ENCODE peak calls at places on chromosome 1, in nine cellular contexts. M, L, F, B, S, D, Q, U and P are unnamed samples. For H3K27me3, the result is how much of the 10 kb centered on the place peaks cover.

GRCh38 chr1:16393255-16394177 is 26.5 kb downstream of the SZRD1 start:
- DNase-seq in M (peak), L (no peak), F (no peak), B (no peak), S (peak), D (no peak), Q (no peak), U (no peak), P (no peak)

GRCh38 chr1:184160942-184161698 is 109.6 kb downstream of the TSEN15 start:
- DNase-seq in M (peak), L (no peak), F (peak), B (no peak), S (peak), D (no peak), Q (no peak), U (peak), P (no peak)

GRCh38 chr1:31798433-31799195 is 17.2 kb downstream of the SPOCD1 start:
- DNase-seq in M (no peak), L (peak), F (no peak), B (peak), S (peak), D (peak), Q (peak), U (no peak), P (no peak)

GRCh38 chr1:30575066-30575465 is 148.3 kb downstream of the MATN1 start:
- DNase-seq in M (no peak), L (no peak), F (no peak), B (no peak), S (no peak), D (no peak), Q (no peak), U (no peak), P (no peak)

GRCh38 chr1:85351202-85351828 is 74.9 kb upstream of the BCL10 start:
- DNase-seq in M (no peak), L (no peak), F (no peak), B (no peak), S (no peak), D (no peak), Q (no peak), U (no peak), P (no peak)

GRCh38 chr1:1426961-1427934 is 6.2 kb upstream of the ANKRD65 start:
- DNase-seq in M (no peak), L (no peak), F (no peak), B (no peak), S (no peak), D (no peak), Q (no peak), U (no peak), P (no peak)

GRCh38 chr1:29122662-29122986 is 1.1 kb downstream of the TMEM200B start:
- DNase-seq in M (no peak), L (no peak), F (peak), B (peak), S (peak), D (peak), Q (peak), U (no peak), P (peak)

GRCh38 chr1:71023515-71023914 is 24.1 kb downstream of the PTGER3 start:
- DNase-seq in M (no peak), L (no peak), F (no peak), B (no peak), S (no peak), D (no peak), Q (no peak), U (no peak), P (no peak)

GRCh38 chr1:93829061-93829460 is 49.9 kb downstream of the DNTTIP2 start:
- DNase-seq in M (no peak), L (no peak), F (no peak), B (no peak), S (no peak), D (no peak), Q (no peak), U (no peak), P (no peak)

GRCh38 chr1:203353486-203353885 is 2.6 kb upstream of the FMOD start:
- DNase-seq in M (no peak), L (peak), F (no peak), B (no peak), S (no peak), D (no peak), Q (no peak), U (no peak), P (no peak)

GRCh38 chr1:22824975-22825374 is 114.3 kb downstream of the EPHB2 start:
- DNase-seq in M (no peak), L (no peak), F (no peak), B (no peak), S (no peak), D (no peak), Q (no peak), U (no peak), P (no peak)

GRCh38 chr1:15328245-15328784 is 81.3 kb downstream of the FHAD1 start:
- DNase-seq in M (no peak), L (no peak), F (no peak), B (no peak), S (no peak), D (no peak), Q (no peak), U (no peak), P (no peak)

GRCh38 chr1:162856260-162856659 is 4.7 kb downstream of the CCDC190 start:
- DNase-seq in M (no peak), L (peak), F (no peak), B (peak), S (peak), D (no peak), Q (no peak), U (no peak), P (no peak)

GRCh38 chr1:67843335-67843734 is 10.1 kb upstream of the GNG12 start:
- DNase-seq in M (no peak), L (peak), F (no peak), B (no peak), S (no peak), D (no peak), Q (no peak), U (no peak), P (no peak)

GRCh38 chr1:223052931-223053330 is 90.1 kb downstream of the TLR5 start:
- DNase-seq in M (no peak), L (no peak), F (no peak), B (no peak), S (peak), D (no peak), Q (no peak), U (no peak), P (no peak)

DNA sequence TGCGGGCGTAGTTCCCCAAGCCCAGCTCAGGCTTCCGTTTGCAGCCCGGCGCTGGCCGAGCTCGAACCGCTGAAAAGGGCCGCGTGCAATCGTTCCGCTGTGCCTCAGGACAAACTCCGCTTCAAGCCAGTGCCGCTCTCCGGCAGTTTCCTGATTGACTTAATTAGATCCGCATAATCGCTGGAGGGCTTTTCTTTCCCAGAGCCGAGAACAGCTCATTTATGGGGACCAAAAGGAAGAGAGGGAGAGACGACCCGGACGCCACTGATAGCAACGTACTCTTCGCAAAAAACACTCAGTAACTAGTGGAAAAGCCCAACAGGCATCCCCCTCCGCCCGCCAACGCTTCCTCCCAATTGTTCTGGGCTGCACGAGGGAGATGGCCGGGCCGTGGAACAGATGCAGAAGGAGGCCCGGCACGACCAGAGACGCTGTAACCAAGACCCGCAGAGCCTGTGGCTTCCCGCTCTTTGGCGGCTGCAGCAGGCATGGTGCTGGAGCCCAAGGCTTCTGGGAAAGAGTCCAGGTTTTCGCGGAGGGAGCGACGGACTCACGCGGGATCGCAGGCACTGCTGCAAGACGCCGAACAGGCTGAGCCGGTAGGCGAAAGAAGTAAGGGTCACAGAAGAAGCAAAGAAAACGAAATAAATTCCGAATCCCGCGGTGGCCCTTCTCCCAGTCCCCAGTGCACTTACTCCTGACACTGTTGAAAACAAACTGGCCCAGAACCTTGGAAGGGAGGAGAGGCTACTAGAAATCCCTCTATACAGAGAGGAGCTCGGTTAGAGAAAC is 3.6 kb upstream of the FOXD2 start:
- DNase-seq in M (no peak), L (peak), F (peak), B (peak), S (peak), D (peak), Q (peak), U (no peak), P (no peak)
- H3K27me3 ChIP-seq in M (under half), L (under half), F (half or more), B (under half), S (half or more), D (half or more), Q (under half), U (under half), P (under half)

DNA sequence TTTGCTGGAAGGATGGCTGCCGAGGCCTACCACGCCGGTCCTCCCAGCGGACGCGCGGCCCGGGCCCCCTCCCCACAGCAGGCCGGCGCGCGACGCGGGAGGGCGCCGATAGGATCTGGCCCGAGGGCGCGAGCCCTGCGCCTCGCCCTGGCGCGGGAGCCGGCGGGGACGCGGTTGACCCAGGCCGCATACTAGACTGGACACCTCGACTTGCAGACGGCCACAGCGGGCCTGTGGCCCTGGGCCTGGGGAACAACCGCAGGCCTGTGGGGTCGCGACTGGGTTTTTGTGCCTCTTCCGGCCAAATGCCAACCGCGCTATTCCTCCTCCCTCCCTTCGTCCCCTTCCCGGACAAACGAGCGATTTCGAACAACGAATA is 2.5 kb downstream of the NHLH2 start:
- DNase-seq in M (no peak), L (no peak), F (no peak), B (no peak), S (no peak), D (no peak), Q (no peak), U (no peak), P (no peak)
- H3K27me3 ChIP-seq in M (half or more), L (half or more), F (under half), B (half or more), S (half or more), D (half or more), Q (half or more), U (under half), P (under half)

GRCh38 chr1:202215472-202216130 is 22.0 kb downstream of the LGR6 start:
- DNase-seq in M (no peak), L (no peak), F (no peak), B (no peak), S (no peak), D (no peak), Q (no peak), U (no peak), P (no peak)
- H3K27me3 ChIP-seq in M (under half), L (half or more), F (under half), B (half or more), S (half or more), D (under half), Q (under half), U (under half), P (half or more)

GRCh38 chr1:182603646-182604127 is 502 bp downstream of the RGS16 start:
- DNase-seq in M (no peak), L (no peak), F (no peak), B (no peak), S (no peak), D (peak), Q (no peak), U (no peak), P (no peak)
- H3K27me3 ChIP-seq in M (under half), L (under half), F (under half), B (under half), S (under half), D (under half), Q (under half), U (under half), P (under half)

GRCh38 chr1:167555971-167556714 is 2.6 kb upstream of the CREG1 start:
- DNase-seq in M (peak), L (peak), F (peak), B (no peak), S (peak), D (peak), Q (peak), U (peak), P (peak)
- H3K27me3 ChIP-seq in M (under half), L (under half), F (under half), B (under half), S (under half), D (under half), Q (under half), U (under half), P (under half)

GRCh38 chr1:197911857-197912696 is 5.1 kb upstream of the LHX9 start:
- DNase-seq in M (no peak), L (no peak), F (no peak), B (no peak), S (no peak), D (no peak), Q (no peak), U (no peak), P (no peak)

GRCh38 chr1:197908695-197909336 is 6.4 kb downstream of the C1orf53 start:
- DNase-seq in M (no peak), L (no peak), F (no peak), B (no peak), S (no peak), D (no peak), Q (no peak), U (no peak), P (no peak)

GRCh38 chr1:197909346-197909745 is 6.9 kb downstream of the C1orf53 start:
- DNase-seq in M (no peak), L (no peak), F (no peak), B (no peak), S (no peak), D (no peak), Q (no peak), U (no peak), P (no peak)

GRCh38 chr1:197911172-197911856 is 5.9 kb upstream of the LHX9 start:
- DNase-seq in M (no peak), L (no peak), F (no peak), B (no peak), S (no peak), D (no peak), Q (no peak), U (no peak), P (no peak)

DNA sequence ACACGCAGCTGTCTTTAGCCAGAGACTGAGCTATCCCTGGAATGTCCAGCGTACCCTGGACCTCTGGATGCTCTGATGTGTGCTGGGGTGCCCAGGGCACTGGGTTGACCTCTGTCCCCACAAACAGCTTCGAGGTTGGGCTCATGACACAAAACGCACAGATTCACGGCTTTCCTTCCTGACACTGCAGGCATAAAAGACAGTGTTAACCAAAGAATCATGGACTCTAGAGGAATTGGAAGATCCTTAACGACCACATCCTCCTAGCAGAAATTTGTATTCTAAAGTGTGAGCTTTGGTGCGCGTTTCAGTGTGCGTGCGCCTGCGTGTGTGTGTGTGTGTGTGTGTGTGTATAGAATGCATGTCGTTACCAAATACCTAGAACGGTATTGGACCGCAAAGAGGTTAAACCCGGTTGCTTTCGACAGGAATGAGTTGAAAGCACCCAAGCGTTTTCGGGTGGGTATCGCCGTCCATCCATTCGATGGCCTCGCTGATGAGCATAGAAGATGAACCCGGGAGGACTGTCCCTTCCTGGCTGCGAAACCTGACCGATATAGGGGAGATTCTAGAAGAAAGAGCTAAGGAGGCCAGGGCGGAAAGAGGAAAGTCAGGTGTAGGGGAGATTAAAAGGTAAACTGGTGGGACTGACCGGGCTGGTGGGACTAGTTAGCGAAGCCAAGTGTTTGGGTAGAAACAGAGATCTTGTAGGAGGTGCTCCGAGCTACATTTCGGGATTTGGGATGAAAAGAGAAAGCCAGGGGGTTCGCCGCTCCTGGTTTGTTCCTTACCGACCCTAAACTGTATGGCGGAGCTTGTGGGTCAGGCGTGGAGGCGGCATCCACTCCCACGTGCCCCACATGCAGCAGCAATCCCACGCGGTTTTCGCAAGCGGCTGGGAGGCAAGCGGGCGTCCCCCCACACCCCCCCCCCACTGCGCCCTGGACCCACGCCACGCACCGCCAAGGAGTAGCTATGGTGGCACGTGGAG is 6.8 kb upstream of the LHX9 start:
- DNase-seq in M (no peak), L (no peak), F (no peak), B (no peak), S (no peak), D (no peak), Q (no peak), U (no peak), P (no peak)
- H3K27me3 ChIP-seq in M (half or more), L (half or more), F (half or more), B (half or more), S (half or more), D (half or more), Q (half or more), U (under half), P (under half)

GRCh38 chr1:34923490-34923889 is 6.0 kb downstream of the DLGAP3 start:
- DNase-seq in M (no peak), L (no peak), F (no peak), B (no peak), S (no peak), D (no peak), Q (no peak), U (no peak), P (no peak)
- H3K27me3 ChIP-seq in M (under half), L (under half), F (under half), B (under half), S (half or more), D (half or more), Q (under half), U (under half), P (half or more)

DNA sequence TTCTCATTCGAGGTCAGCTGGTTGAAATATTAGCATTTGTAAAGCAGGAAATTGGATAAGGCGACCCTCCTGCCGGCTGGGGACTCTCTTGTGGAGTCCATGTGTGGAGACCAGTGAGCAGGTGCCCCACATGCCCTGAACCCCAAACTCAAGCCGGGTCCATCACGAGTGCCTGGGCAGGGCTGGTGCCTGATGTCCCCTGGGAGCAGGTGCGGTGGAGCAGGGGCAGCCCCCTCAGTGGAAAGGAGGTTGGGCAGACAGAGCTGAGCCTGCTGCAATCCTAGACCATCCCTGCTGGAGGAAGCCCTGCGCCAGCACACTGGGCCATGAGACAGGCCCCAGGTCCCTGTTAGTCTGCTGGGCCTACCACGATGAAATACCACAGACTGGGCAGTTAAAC is 395.6 kb downstream of the NPHP4 start:
- DNase-seq in M (no peak), L (no peak), F (no peak), B (no peak), S (no peak), D (no peak), Q (no peak), U (no peak), P (no peak)
- H3K27me3 ChIP-seq in M (under half), L (under half), F (under half), B (under half), S (under half), D (under half), Q (under half), U (under half), P (under half)